ENCODE peak calls at places on chromosomes 5 and 9, in eight cellular contexts. One of them, this sample, is unnamed.

GRCh38 chr5:150286820-150287219 is 2.8 kb downstream of the CAMK2A start:
- DNase-seq in WTC11: peak
- DNase-seq in GM10248: no peak
- DNase-seq in AG08396: no peak
- DNase-seq in Calu3: peak
- DNase-seq in BE2C: peak
- DNase-seq in GOT3: no peak
- DNase-seq in GM13976: no peak
- DNase-seq in this sample: no peak

GRCh38 chr5:98781964-98782363 is 8.5 kb downstream of the RGMB start:
- DNase-seq in GM13976: no peak
- DNase-seq in GM10248: no peak
- DNase-seq in AG08396: no peak
- DNase-seq in Calu3: no peak
- DNase-seq in BE2C: no peak
- DNase-seq in GOT3: no peak
- DNase-seq in WTC11: no peak
- DNase-seq in this sample: no peak

GRCh38 chr9:78131969-78132687 is 100.5 kb upstream of the GNAQ start:
- DNase-seq in GM10248: no peak
- DNase-seq in Calu3: no peak
- DNase-seq in WTC11: no peak
- DNase-seq in AG08396: no peak
- DNase-seq in GOT3: no peak
- DNase-seq in GM13976: no peak
- DNase-seq in BE2C: no peak
- DNase-seq in this sample: no peak

GRCh38 chr9:124698265-124698664 is 72.8 kb downstream of the NR6A1 start:
- DNase-seq in Calu3: no peak
- DNase-seq in GM13976: no peak
- DNase-seq in GM10248: no peak
- DNase-seq in WTC11: no peak
- DNase-seq in BE2C: no peak
- DNase-seq in AG08396: no peak
- DNase-seq in GOT3: no peak
- DNase-seq in this sample: no peak

GRCh38 chr9:82255533-82255932 is 267.0 kb downstream of the SPATA31D1 start:
- DNase-seq in GOT3: no peak
- DNase-seq in WTC11: no peak
- DNase-seq in BE2C: no peak
- DNase-seq in AG08396: no peak
- DNase-seq in GM10248: no peak
- DNase-seq in GM13976: no peak
- DNase-seq in Calu3: no peak
- DNase-seq in this sample: no peak

GRCh38 chr9:36831381-36832231 is 202.5 kb downstream of the PAX5 start:
- DNase-seq in AG08396: no peak
- DNase-seq in WTC11: no peak
- DNase-seq in Calu3: no peak
- DNase-seq in GM10248: no peak
- DNase-seq in BE2C: no peak
- DNase-seq in GOT3: no peak
- DNase-seq in GM13976: no peak
- DNase-seq in this sample: no peak

GRCh38 chr5:134873987-134874830 is at the start of gene TXNDC15:
- DNase-seq in AG08396: peak
- DNase-seq in GM13976: peak
- DNase-seq in GM10248: peak
- DNase-seq in BE2C: peak
- DNase-seq in WTC11: peak
- DNase-seq in Calu3: peak
- DNase-seq in GOT3: peak
- DNase-seq in this sample: peak

GRCh38 chr5:144284931-144285330 is 114.3 kb downstream of the KCTD16 start:
- DNase-seq in AG08396: no peak
- DNase-seq in GM13976: no peak
- DNase-seq in GM10248: no peak
- DNase-seq in GOT3: no peak
- DNase-seq in Calu3: no peak
- DNase-seq in BE2C: no peak
- DNase-seq in WTC11: no peak
- DNase-seq in this sample: no peak

GRCh38 chr5:169801324-169801777 is 164.3 kb downstream of the DOCK2 start:
- DNase-seq in GOT3: no peak
- DNase-seq in Calu3: peak
- DNase-seq in BE2C: no peak
- DNase-seq in WTC11: no peak
- DNase-seq in GM10248: no peak
- DNase-seq in GM13976: no peak
- DNase-seq in AG08396: no peak
- DNase-seq in this sample: no peak

GRCh38 chr5:55708732-55709131 is 3.4 kb downstream of the SLC38A9 start:
- DNase-seq in AG08396: peak
- DNase-seq in WTC11: no peak
- DNase-seq in BE2C: no peak
- DNase-seq in GOT3: no peak
- DNase-seq in GM13976: no peak
- DNase-seq in Calu3: no peak
- DNase-seq in GM10248: no peak
- DNase-seq in this sample: no peak

GRCh38 chr5:174571662-174572397 is 152.6 kb upstream of the MSX2 start:
- DNase-seq in GM10248: no peak
- DNase-seq in Calu3: peak
- DNase-seq in GM13976: no peak
- DNase-seq in GOT3: peak
- DNase-seq in AG08396: peak
- DNase-seq in WTC11: no peak
- DNase-seq in BE2C: peak
- DNase-seq in this sample: no peak

GRCh38 chr5:36442352-36442751 is 140.7 kb upstream of the RANBP3L start:
- DNase-seq in AG08396: no peak
- DNase-seq in GM13976: no peak
- DNase-seq in Calu3: peak
- DNase-seq in GM10248: no peak
- DNase-seq in WTC11: no peak
- DNase-seq in GOT3: no peak
- DNase-seq in BE2C: no peak
- DNase-seq in this sample: no peak

GRCh38 chr5:19564036-19564435 is 424.0 kb downstream of the CDH18 start:
- DNase-seq in WTC11: no peak
- DNase-seq in Calu3: no peak
- DNase-seq in AG08396: no peak
- DNase-seq in GM10248: no peak
- DNase-seq in BE2C: peak
- DNase-seq in GM13976: no peak
- DNase-seq in GOT3: no peak
- DNase-seq in this sample: no peak

GRCh38 chr5:79567926-79568549 is 44.2 kb upstream of the TENT2 start:
- DNase-seq in AG08396: no peak
- DNase-seq in GM13976: no peak
- DNase-seq in GM10248: no peak
- DNase-seq in GOT3: no peak
- DNase-seq in WTC11: no peak
- DNase-seq in BE2C: no peak
- DNase-seq in Calu3: no peak
- DNase-seq in this sample: no peak

GRCh38 chr9:81986051-81986450 is 2.5 kb upstream of the SPATA31D1 start:
- DNase-seq in GOT3: no peak
- DNase-seq in GM10248: no peak
- DNase-seq in GM13976: no peak
- DNase-seq in BE2C: no peak
- DNase-seq in WTC11: no peak
- DNase-seq in Calu3: no peak
- DNase-seq in AG08396: no peak
- DNase-seq in this sample: no peak

GRCh38 chr9:113857875-113858274 is 18.2 kb upstream of the ZNF618 start:
- DNase-seq in BE2C: no peak
- DNase-seq in Calu3: no peak
- DNase-seq in GM10248: no peak
- DNase-seq in GOT3: no peak
- DNase-seq in GM13976: no peak
- DNase-seq in WTC11: no peak
- DNase-seq in AG08396: no peak
- DNase-seq in this sample: no peak

GRCh38 chr5:107646418-107646817 is 24.3 kb downstream of the EFNA5 start:
- DNase-seq in GM10248: no peak
- DNase-seq in BE2C: no peak
- DNase-seq in GM13976: no peak
- DNase-seq in GOT3: no peak
- DNase-seq in Calu3: no peak
- DNase-seq in WTC11: no peak
- DNase-seq in AG08396: no peak
- DNase-seq in this sample: no peak

GRCh38 chr5:33091571-33092363 is 349.0 kb upstream of the TARS1 start:
- DNase-seq in GM13976: no peak
- DNase-seq in GOT3: no peak
- DNase-seq in BE2C: no peak
- DNase-seq in AG08396: peak
- DNase-seq in GM10248: no peak
- DNase-seq in WTC11: no peak
- DNase-seq in Calu3: no peak
- DNase-seq in this sample: no peak

GRCh38 chr5:98772415-98773213 is 849 bp upstream of the RGMB start:
- DNase-seq in WTC11: peak
- DNase-seq in GM10248: peak
- DNase-seq in AG08396: peak
- DNase-seq in GM13976: peak
- DNase-seq in Calu3: peak
- DNase-seq in GOT3: no peak
- DNase-seq in BE2C: peak
- DNase-seq in this sample: no peak

GRCh38 chr5:33489481-33490067 is 48.8 kb downstream of the TARS1 start:
- DNase-seq in Calu3: no peak
- DNase-seq in GM13976: no peak
- DNase-seq in GM10248: no peak
- DNase-seq in BE2C: no peak
- DNase-seq in AG08396: no peak
- DNase-seq in GOT3: no peak
- DNase-seq in WTC11: no peak
- DNase-seq in this sample: no peak

GRCh38 chr5:982377-983237 is 26.0 kb upstream of the NKD2 start:
- DNase-seq in AG08396: no peak
- DNase-seq in BE2C: peak
- DNase-seq in WTC11: peak
- DNase-seq in GM13976: no peak
- DNase-seq in GM10248: no peak
- DNase-seq in GOT3: no peak
- DNase-seq in Calu3: peak
- DNase-seq in this sample: no peak

GRCh38 chr9:115422932-115423440 is 305.0 kb upstream of the TNC start:
- DNase-seq in Calu3: no peak
- DNase-seq in GM10248: no peak
- DNase-seq in GOT3: peak
- DNase-seq in WTC11: no peak
- DNase-seq in BE2C: no peak
- DNase-seq in AG08396: no peak
- DNase-seq in GM13976: no peak
- DNase-seq in this sample: no peak

GRCh38 chr5:79990205-79990597 is 861 bp downstream of the MTX3 start:
- DNase-seq in GM10248: peak
- DNase-seq in GM13976: peak
- DNase-seq in WTC11: no peak
- DNase-seq in Calu3: no peak
- DNase-seq in BE2C: no peak
- DNase-seq in GOT3: no peak
- DNase-seq in AG08396: no peak
- DNase-seq in this sample: no peak

GRCh38 chr5:109173395-109173794 is 236.4 kb downstream of the PJA2 start:
- DNase-seq in BE2C: no peak
- DNase-seq in WTC11: no peak
- DNase-seq in GM10248: no peak
- DNase-seq in GOT3: no peak
- DNase-seq in Calu3: no peak
- DNase-seq in AG08396: no peak
- DNase-seq in GM13976: no peak
- DNase-seq in this sample: no peak

GRCh38 chr5:90802695-90803317 is 244.2 kb downstream of the ADGRV1 start:
- DNase-seq in Calu3: peak
- DNase-seq in BE2C: peak
- DNase-seq in WTC11: peak
- DNase-seq in GOT3: no peak
- DNase-seq in GM10248: peak
- DNase-seq in AG08396: peak
- DNase-seq in GM13976: peak
- DNase-seq in this sample: no peak

GRCh38 chr9:113593682-113594281 is 130.3 kb downstream of the RGS3 start:
- DNase-seq in GM10248: peak
- DNase-seq in GM13976: peak
- DNase-seq in WTC11: peak
- DNase-seq in BE2C: peak
- DNase-seq in GOT3: peak
- DNase-seq in Calu3: no peak
- DNase-seq in AG08396: peak
- DNase-seq in this sample: peak

GRCh38 chr5:113387844-113388243 is 46.9 kb downstream of the TSSK1B start:
- DNase-seq in Calu3: no peak
- DNase-seq in GOT3: no peak
- DNase-seq in GM13976: no peak
- DNase-seq in GM10248: no peak
- DNase-seq in AG08396: no peak
- DNase-seq in WTC11: no peak
- DNase-seq in BE2C: no peak
- DNase-seq in this sample: no peak

This sample was measured in glomerular endothelial cell.